ENCODE peak calls at places on chromosomes 11 and 22, in ten cellular contexts. One of them, this sample, is unnamed.

GRCh38 chr22:37546436-37547248 is 13.6 kb upstream of the CDC42EP1 start:
- DNase-seq in GDM1: no peak
- DNase-seq in HTR-8/SVneo: no peak
- DNase-seq in stimulated activated CD4-positive, alpha-beta T cell treated with anti-CD3 and anti-CD28 coated beads, Interleukin-1b, Interleukin-23, amount 100 ng/mL, for 24 hours: no peak
- DNase-seq in ACHN: no peak
- DNase-seq in mucosa of descending colon: peak
- DNase-seq in RWPE1: no peak
- DNase-seq in BJ: no peak
- DNase-seq in foreskin fibroblast: peak
- DNase-seq in GM12865: no peak
- DNase-seq in this sample: no peak

GRCh38 chr22:42947211-42947990 is 67.5 kb downstream of the PACSIN2 start:
- DNase-seq in ACHN: no peak
- DNase-seq in GM12865: no peak
- DNase-seq in BJ: no peak
- DNase-seq in GDM1: no peak
- DNase-seq in stimulated activated CD4-positive, alpha-beta T cell treated with anti-CD3 and anti-CD28 coated beads, Interleukin-1b, Interleukin-23, amount 100 ng/mL, for 24 hours: no peak
- DNase-seq in mucosa of descending colon: no peak
- DNase-seq in RWPE1: no peak
- DNase-seq in foreskin fibroblast: no peak
- DNase-seq in HTR-8/SVneo: peak
- DNase-seq in this sample: no peak

GRCh38 chr11:111814567-111814966 is 48.4 kb upstream of the PPP2R1B start:
- DNase-seq in BJ: peak
- DNase-seq in ACHN: no peak
- DNase-seq in foreskin fibroblast: peak
- DNase-seq in RWPE1: no peak
- DNase-seq in mucosa of descending colon: no peak
- DNase-seq in HTR-8/SVneo: no peak
- DNase-seq in GDM1: no peak
- DNase-seq in GM12865: no peak
- DNase-seq in stimulated activated CD4-positive, alpha-beta T cell treated with anti-CD3 and anti-CD28 coated beads, Interleukin-1b, Interleukin-23, amount 100 ng/mL, for 24 hours: no peak
- DNase-seq in this sample: no peak

GRCh38 chr11:113977071-113977490 is 2.2 kb downstream of the HTR3A start:
- DNase-seq in mucosa of descending colon: no peak
- DNase-seq in HTR-8/SVneo: no peak
- DNase-seq in foreskin fibroblast: no peak
- DNase-seq in stimulated activated CD4-positive, alpha-beta T cell treated with anti-CD3 and anti-CD28 coated beads, Interleukin-1b, Interleukin-23, amount 100 ng/mL, for 24 hours: no peak
- DNase-seq in GM12865: no peak
- DNase-seq in ACHN: no peak
- DNase-seq in GDM1: no peak
- DNase-seq in RWPE1: no peak
- DNase-seq in BJ: no peak
- DNase-seq in this sample: no peak

GRCh38 chr22:46353483-46354105 is 18.1 kb downstream of the TRMU start:
- DNase-seq in GM12865: no peak
- DNase-seq in stimulated activated CD4-positive, alpha-beta T cell treated with anti-CD3 and anti-CD28 coated beads, Interleukin-1b, Interleukin-23, amount 100 ng/mL, for 24 hours: no peak
- DNase-seq in ACHN: no peak
- DNase-seq in HTR-8/SVneo: no peak
- DNase-seq in BJ: no peak
- DNase-seq in GDM1: no peak
- DNase-seq in mucosa of descending colon: no peak
- DNase-seq in foreskin fibroblast: no peak
- DNase-seq in RWPE1: no peak
- DNase-seq in this sample: no peak

GRCh38 chr22:50192056-50192824 is 6.5 kb downstream of the TRABD start:
- DNase-seq in GDM1: peak
- DNase-seq in RWPE1: no peak
- DNase-seq in stimulated activated CD4-positive, alpha-beta T cell treated with anti-CD3 and anti-CD28 coated beads, Interleukin-1b, Interleukin-23, amount 100 ng/mL, for 24 hours: no peak
- DNase-seq in foreskin fibroblast: peak
- DNase-seq in BJ: no peak
- DNase-seq in ACHN: no peak
- DNase-seq in GM12865: peak
- DNase-seq in mucosa of descending colon: peak
- DNase-seq in HTR-8/SVneo: no peak
- DNase-seq in this sample: no peak

GRCh38 chr11:122601131-122602125 is 54.1 kb upstream of the UBASH3B start:
- DNase-seq in GM12865: no peak
- DNase-seq in GDM1: no peak
- DNase-seq in mucosa of descending colon: no peak
- DNase-seq in ACHN: no peak
- DNase-seq in BJ: peak
- DNase-seq in RWPE1: peak
- DNase-seq in stimulated activated CD4-positive, alpha-beta T cell treated with anti-CD3 and anti-CD28 coated beads, Interleukin-1b, Interleukin-23, amount 100 ng/mL, for 24 hours: no peak
- DNase-seq in foreskin fibroblast: peak
- DNase-seq in HTR-8/SVneo: peak
- DNase-seq in this sample: no peak

GRCh38 chr11:78773077-78773476 is 198.4 kb upstream of the NARS2 start:
- DNase-seq in mucosa of descending colon: no peak
- DNase-seq in GDM1: no peak
- DNase-seq in BJ: no peak
- DNase-seq in foreskin fibroblast: peak
- DNase-seq in stimulated activated CD4-positive, alpha-beta T cell treated with anti-CD3 and anti-CD28 coated beads, Interleukin-1b, Interleukin-23, amount 100 ng/mL, for 24 hours: no peak
- DNase-seq in HTR-8/SVneo: no peak
- DNase-seq in ACHN: no peak
- DNase-seq in GM12865: no peak
- DNase-seq in RWPE1: no peak
- DNase-seq in this sample: no peak

GRCh38 chr11:91219501-91219900 is 996.7 kb upstream of the CHORDC1 start:
- DNase-seq in GM12865: no peak
- DNase-seq in stimulated activated CD4-positive, alpha-beta T cell treated with anti-CD3 and anti-CD28 coated beads, Interleukin-1b, Interleukin-23, amount 100 ng/mL, for 24 hours: no peak
- DNase-seq in RWPE1: no peak
- DNase-seq in HTR-8/SVneo: no peak
- DNase-seq in BJ: no peak
- DNase-seq in mucosa of descending colon: no peak
- DNase-seq in GDM1: no peak
- DNase-seq in foreskin fibroblast: peak
- DNase-seq in ACHN: no peak
- DNase-seq in this sample: no peak

GRCh38 chr11:1946812-1947480 is at the start of gene MRPL23:
- DNase-seq in ACHN: no peak
- DNase-seq in GDM1: no peak
- DNase-seq in foreskin fibroblast: no peak
- DNase-seq in stimulated activated CD4-positive, alpha-beta T cell treated with anti-CD3 and anti-CD28 coated beads, Interleukin-1b, Interleukin-23, amount 100 ng/mL, for 24 hours: no peak
- DNase-seq in BJ: no peak
- DNase-seq in GM12865: no peak
- DNase-seq in mucosa of descending colon: peak
- DNase-seq in RWPE1: no peak
- DNase-seq in HTR-8/SVneo: no peak
- DNase-seq in this sample: no peak

GRCh38 chr11:11125618-11126017 is 227.4 kb downstream of the CSNK2A3 start:
- DNase-seq in HTR-8/SVneo: no peak
- DNase-seq in RWPE1: no peak
- DNase-seq in GM12865: no peak
- DNase-seq in mucosa of descending colon: no peak
- DNase-seq in foreskin fibroblast: no peak
- DNase-seq in BJ: no peak
- DNase-seq in GDM1: no peak
- DNase-seq in stimulated activated CD4-positive, alpha-beta T cell treated with anti-CD3 and anti-CD28 coated beads, Interleukin-1b, Interleukin-23, amount 100 ng/mL, for 24 hours: no peak
- DNase-seq in ACHN: no peak
- DNase-seq in this sample: no peak

GRCh38 chr11:76114238-76114637 is 92.1 kb downstream of the WNT11 start:
- DNase-seq in GM12865: no peak
- DNase-seq in foreskin fibroblast: no peak
- DNase-seq in ACHN: no peak
- DNase-seq in GDM1: no peak
- DNase-seq in HTR-8/SVneo: no peak
- DNase-seq in stimulated activated CD4-positive, alpha-beta T cell treated with anti-CD3 and anti-CD28 coated beads, Interleukin-1b, Interleukin-23, amount 100 ng/mL, for 24 hours: no peak
- DNase-seq in RWPE1: no peak
- DNase-seq in mucosa of descending colon: no peak
- DNase-seq in BJ: no peak
- DNase-seq in this sample: no peak

GRCh38 chr11:108431370-108431769 is 36.0 kb downstream of the C11orf65 start:
- DNase-seq in foreskin fibroblast: no peak
- DNase-seq in HTR-8/SVneo: no peak
- DNase-seq in GM12865: no peak
- DNase-seq in BJ: no peak
- DNase-seq in stimulated activated CD4-positive, alpha-beta T cell treated with anti-CD3 and anti-CD28 coated beads, Interleukin-1b, Interleukin-23, amount 100 ng/mL, for 24 hours: no peak
- DNase-seq in GDM1: no peak
- DNase-seq in mucosa of descending colon: no peak
- DNase-seq in ACHN: no peak
- DNase-seq in RWPE1: no peak
- DNase-seq in this sample: no peak

GRCh38 chr22:18065256-18065655 is 12.5 kb upstream of the PEX26 start:
- DNase-seq in GM12865: no peak
- DNase-seq in HTR-8/SVneo: peak
- DNase-seq in stimulated activated CD4-positive, alpha-beta T cell treated with anti-CD3 and anti-CD28 coated beads, Interleukin-1b, Interleukin-23, amount 100 ng/mL, for 24 hours: no peak
- DNase-seq in mucosa of descending colon: no peak
- DNase-seq in foreskin fibroblast: no peak
- DNase-seq in BJ: no peak
- DNase-seq in RWPE1: no peak
- DNase-seq in GDM1: no peak
- DNase-seq in ACHN: peak
- DNase-seq in this sample: no peak

GRCh38 chr11:24588075-24588474 is 91.2 kb downstream of the LUZP2 start:
- DNase-seq in BJ: no peak
- DNase-seq in GDM1: no peak
- DNase-seq in GM12865: no peak
- DNase-seq in RWPE1: peak
- DNase-seq in stimulated activated CD4-positive, alpha-beta T cell treated with anti-CD3 and anti-CD28 coated beads, Interleukin-1b, Interleukin-23, amount 100 ng/mL, for 24 hours: no peak
- DNase-seq in ACHN: peak
- DNase-seq in HTR-8/SVneo: peak
- DNase-seq in foreskin fibroblast: peak
- DNase-seq in mucosa of descending colon: no peak
- DNase-seq in this sample: no peak

GRCh38 chr22:50672471-50673230 is at the start of gene SHANK3:
- DNase-seq in foreskin fibroblast: no peak
- DNase-seq in ACHN: no peak
- DNase-seq in GDM1: peak
- DNase-seq in stimulated activated CD4-positive, alpha-beta T cell treated with anti-CD3 and anti-CD28 coated beads, Interleukin-1b, Interleukin-23, amount 100 ng/mL, for 24 hours: no peak
- DNase-seq in RWPE1: no peak
- DNase-seq in HTR-8/SVneo: no peak
- DNase-seq in GM12865: no peak
- DNase-seq in mucosa of descending colon: no peak
- DNase-seq in BJ: no peak
- DNase-seq in this sample: no peak

GRCh38 chr11:13000721-13001120 is 8.4 kb upstream of the RASSF10 start:
- DNase-seq in ACHN: no peak
- DNase-seq in RWPE1: no peak
- DNase-seq in GM12865: no peak
- DNase-seq in BJ: no peak
- DNase-seq in stimulated activated CD4-positive, alpha-beta T cell treated with anti-CD3 and anti-CD28 coated beads, Interleukin-1b, Interleukin-23, amount 100 ng/mL, for 24 hours: no peak
- DNase-seq in mucosa of descending colon: no peak
- DNase-seq in foreskin fibroblast: no peak
- DNase-seq in HTR-8/SVneo: no peak
- DNase-seq in GDM1: no peak
- DNase-seq in this sample: no peak

GRCh38 chr11:82831364-82831763 is 68.9 kb downstream of the PRCP start:
- DNase-seq in RWPE1: no peak
- DNase-seq in BJ: no peak
- DNase-seq in GM12865: no peak
- DNase-seq in HTR-8/SVneo: no peak
- DNase-seq in ACHN: no peak
- DNase-seq in mucosa of descending colon: no peak
- DNase-seq in foreskin fibroblast: no peak
- DNase-seq in GDM1: no peak
- DNase-seq in stimulated activated CD4-positive, alpha-beta T cell treated with anti-CD3 and anti-CD28 coated beads, Interleukin-1b, Interleukin-23, amount 100 ng/mL, for 24 hours: no peak
- DNase-seq in this sample: no peak

GRCh38 chr22:50577987-50578775 is at the start of gene CPT1B:
- DNase-seq in RWPE1: no peak
- DNase-seq in mucosa of descending colon: peak
- DNase-seq in ACHN: no peak
- DNase-seq in BJ: no peak
- DNase-seq in GM12865: no peak
- DNase-seq in HTR-8/SVneo: no peak
- DNase-seq in stimulated activated CD4-positive, alpha-beta T cell treated with anti-CD3 and anti-CD28 coated beads, Interleukin-1b, Interleukin-23, amount 100 ng/mL, for 24 hours: no peak
- DNase-seq in foreskin fibroblast: peak
- DNase-seq in GDM1: no peak
- DNase-seq in this sample: no peak

GRCh38 chr22:47757741-47758140 is 995.3 kb downstream of the TBC1D22A start:
- DNase-seq in GM12865: no peak
- DNase-seq in HTR-8/SVneo: no peak
- DNase-seq in BJ: no peak
- DNase-seq in mucosa of descending colon: no peak
- DNase-seq in stimulated activated CD4-positive, alpha-beta T cell treated with anti-CD3 and anti-CD28 coated beads, Interleukin-1b, Interleukin-23, amount 100 ng/mL, for 24 hours: no peak
- DNase-seq in GDM1: no peak
- DNase-seq in RWPE1: no peak
- DNase-seq in foreskin fibroblast: no peak
- DNase-seq in ACHN: no peak
- DNase-seq in this sample: no peak